ENCODE peak calls at places on chromosomes 13 and 19, in seven cellular contexts. A is tibial nerve, X is mesenchymal stem cell, Z is putamen, L is EH, I is NCI-H510A, W is hepatic stellate cell. M is an unnamed sample.

GRCh38 chr19:19214892-19215291 is 3.1 kb downstream of the NCAN start:
- DNase-seq in A (no peak), X (peak), Z (no peak), L (peak), I (no peak), W (peak), M (no peak)

GRCh38 chr19:14699641-14700040 is 9.8 kb downstream of the ZNF333 start:
- DNase-seq in A (no peak), X (no peak), Z (no peak), L (no peak), I (no peak), W (no peak), M (no peak)

GRCh38 chr19:33678796-33679195 is 57.0 kb downstream of the CHST8 start:
- DNase-seq in A (no peak), X (no peak), Z (peak), L (no peak), I (no peak), W (no peak), M (no peak)

GRCh38 chr19:5536337-5536894 is 31.3 kb downstream of the TINCR start:
- DNase-seq in A (no peak), X (peak), Z (peak), L (peak), I (peak), W (peak), M (peak)

GRCh38 chr13:82654851-82655517 is 1227.3 kb downstream of the SLITRK1 start:
- DNase-seq in A (peak), X (no peak), Z (peak), L (peak), I (no peak), W (no peak), M (no peak)

GRCh38 chr13:114082849-114083645 is 49.4 kb downstream of the RASA3 start:
- DNase-seq in A (no peak), X (no peak), Z (no peak), L (no peak), I (no peak), W (no peak), M (no peak)

GRCh38 chr19:12834418-12834943 is at the start of gene RTBDN:
- DNase-seq in A (no peak), X (no peak), Z (no peak), L (no peak), I (no peak), W (no peak), M (no peak)

GRCh38 chr13:55517312-55517711 is 1623.4 kb upstream of the PRR20A start:
- DNase-seq in A (no peak), X (no peak), Z (no peak), L (no peak), I (no peak), W (no peak), M (no peak)

GRCh38 chr13:51118809-51119431 is 7.8 kb upstream of the C13orf42 start:
- DNase-seq in A (no peak), X (no peak), Z (no peak), L (no peak), I (no peak), W (no peak), M (no peak)

GRCh38 chr19:50224986-50225747 is 21.7 kb downstream of the MYH14 start:
- DNase-seq in A (no peak), X (no peak), Z (peak), L (no peak), I (no peak), W (no peak), M (no peak)

GRCh38 chr13:114105351-114106225 is 26.8 kb downstream of the RASA3 start:
- DNase-seq in A (peak), X (peak), Z (no peak), L (peak), I (no peak), W (no peak), M (no peak)

GRCh38 chr19:12785431-12786011 is 5.8 kb upstream of the JUNB start:
- DNase-seq in A (no peak), X (no peak), Z (no peak), L (no peak), I (no peak), W (no peak), M (no peak)

GRCh38 chr19:15448778-15449619 is 757 bp downstream of the WIZ start:
- DNase-seq in A (no peak), X (peak), Z (no peak), L (peak), I (no peak), W (no peak), M (no peak)

GRCh38 chr19:38184815-38185214 is 39.2 kb downstream of the DPF1 start:
- DNase-seq in A (no peak), X (no peak), Z (no peak), L (no peak), I (no peak), W (no peak), M (no peak)

GRCh38 chr19:38280030-38280921 is 15.9 kb downstream of the SPINT2 start:
- DNase-seq in A (no peak), X (no peak), Z (no peak), L (no peak), I (no peak), W (no peak), M (no peak)

GRCh38 chr19:7751157-7751783 is 3.9 kb upstream of the CD209 start:
- DNase-seq in A (no peak), X (no peak), Z (no peak), L (no peak), I (no peak), W (no peak), M (no peak)

GRCh38 chr13:40126301-40127085 is 471.0 kb downstream of the COG6 start:
- DNase-seq in A (no peak), X (no peak), Z (no peak), L (no peak), I (no peak), W (no peak), M (no peak)

GRCh38 chr13:113854238-113855011 is 9.5 kb downstream of the GAS6 start:
- DNase-seq in A (no peak), X (peak), Z (no peak), L (peak), I (no peak), W (peak), M (no peak)

GRCh38 chr13:79775830-79776229 is 294.9 kb downstream of the NDFIP2 start:
- DNase-seq in A (no peak), X (peak), Z (peak), L (peak), I (no peak), W (peak), M (peak)

GRCh38 chr13:80481589-80481988 is 140.7 kb upstream of the SPRY2 start:
- DNase-seq in A (no peak), X (no peak), Z (no peak), L (no peak), I (no peak), W (no peak), M (no peak)

GRCh38 chr19:54262066-54262465 is 5.0 kb upstream of the LILRB5 start:
- DNase-seq in A (no peak), X (no peak), Z (no peak), L (no peak), I (no peak), W (no peak), M (no peak)

GRCh38 chr13:111210082-111210481 is 95.0 kb downstream of the ARHGEF7 start:
- DNase-seq in A (no peak), X (no peak), Z (no peak), L (no peak), I (no peak), W (no peak), M (no peak)

GRCh38 chr19:47729799-47730520 is 15.4 kb upstream of the NOP53 start:
- DNase-seq in A (peak), X (no peak), Z (no peak), L (no peak), I (no peak), W (peak), M (no peak)

GRCh38 chr19:54262470-54262869 is 5.4 kb upstream of the LILRB5 start:
- DNase-seq in A (no peak), X (no peak), Z (no peak), L (no peak), I (no peak), W (no peak), M (no peak)